ENCODE peak calls at places on chromosomes 6 and 20, in nine cellular contexts. One of them, this sample, is unnamed.
A peak's percentile ranks its signal among the peaks of the same experiment; 100 is the strongest.

GRCh38 chr20:6651016-6651415 is 116.5 kb upstream of the BMP2 start:
- DNase-seq in HFFc6: no peak
- DNase-seq in fibroblast of the aortic adventitia: no peak
- DNase-seq in GM13976: no peak
- DNase-seq in OCI-LY7: no peak
- DNase-seq in tibial artery: peak; percentile 68
- DNase-seq in foreskin keratinocyte: peak; percentile 87
- DNase-seq in omental fat pad: no peak
- DNase-seq in stomach: peak; percentile 30
- DNase-seq in this sample: no peak

GRCh38 chr6:42313038-42313437 is 95.4 kb upstream of the MRPS10 start:
- DNase-seq in HFFc6: peak; percentile 78
- DNase-seq in fibroblast of the aortic adventitia: peak; percentile 37
- DNase-seq in GM13976: no peak
- DNase-seq in OCI-LY7: no peak
- DNase-seq in tibial artery: no peak
- DNase-seq in foreskin keratinocyte: no peak
- DNase-seq in omental fat pad: no peak
- DNase-seq in stomach: no peak
- DNase-seq in this sample: no peak

GRCh38 chr20:9400371-9401025 is 113.9 kb upstream of the LAMP5 start:
- DNase-seq in HFFc6: peak; percentile 11
- DNase-seq in fibroblast of the aortic adventitia: no peak
- DNase-seq in GM13976: no peak
- DNase-seq in OCI-LY7: no peak
- DNase-seq in tibial artery: no peak
- DNase-seq in foreskin keratinocyte: no peak
- DNase-seq in omental fat pad: no peak
- DNase-seq in stomach: no peak
- DNase-seq in this sample: no peak

GRCh38 chr6:41177287-41177686 is 14.4 kb upstream of the TREM2 start:
- DNase-seq in HFFc6: no peak
- DNase-seq in fibroblast of the aortic adventitia: no peak
- DNase-seq in GM13976: no peak
- DNase-seq in OCI-LY7: peak; percentile 9
- DNase-seq in tibial artery: no peak
- DNase-seq in foreskin keratinocyte: no peak
- DNase-seq in omental fat pad: no peak
- DNase-seq in stomach: no peak
- DNase-seq in this sample: no peak

GRCh38 chr6:56459030-56459805 is 183.5 kb downstream of the DST start:
- DNase-seq in HFFc6: no peak
- DNase-seq in fibroblast of the aortic adventitia: no peak
- DNase-seq in GM13976: no peak
- DNase-seq in OCI-LY7: no peak
- DNase-seq in tibial artery: no peak
- DNase-seq in foreskin keratinocyte: no peak
- DNase-seq in omental fat pad: no peak
- DNase-seq in stomach: no peak
- DNase-seq in this sample: no peak

GRCh38 chr6:6781172-6781876 is 192.8 kb downstream of the LY86 start:
- DNase-seq in HFFc6: peak; percentile 8
- DNase-seq in fibroblast of the aortic adventitia: peak; percentile 74
- DNase-seq in GM13976: no peak
- DNase-seq in OCI-LY7: no peak
- DNase-seq in tibial artery: peak; percentile 74
- DNase-seq in foreskin keratinocyte: peak; percentile 83
- DNase-seq in omental fat pad: peak; percentile 39
- DNase-seq in stomach: no peak
- DNase-seq in this sample: no peak

GRCh38 chr6:128807577-128807976 is 75.4 kb upstream of the LAMA2 start:
- DNase-seq in HFFc6: peak; percentile 46
- DNase-seq in fibroblast of the aortic adventitia: peak; percentile 78
- DNase-seq in GM13976: no peak
- DNase-seq in OCI-LY7: peak; percentile 10
- DNase-seq in tibial artery: no peak
- DNase-seq in foreskin keratinocyte: peak; percentile 18
- DNase-seq in omental fat pad: no peak
- DNase-seq in stomach: no peak
- DNase-seq in this sample: no peak

GRCh38 chr6:22041797-22042489 is 254.9 kb downstream of the PRL start:
- DNase-seq in HFFc6: peak; percentile 61
- DNase-seq in fibroblast of the aortic adventitia: peak; percentile 68
- DNase-seq in GM13976: no peak
- DNase-seq in OCI-LY7: no peak
- DNase-seq in tibial artery: no peak
- DNase-seq in foreskin keratinocyte: peak; percentile 20
- DNase-seq in omental fat pad: no peak
- DNase-seq in stomach: no peak
- DNase-seq in this sample: no peak

GRCh38 chr20:57023997-57024396 is 242.4 kb downstream of the BMP7 start:
- DNase-seq in HFFc6: no peak
- DNase-seq in fibroblast of the aortic adventitia: no peak
- DNase-seq in GM13976: no peak
- DNase-seq in OCI-LY7: no peak
- DNase-seq in tibial artery: no peak
- DNase-seq in foreskin keratinocyte: no peak
- DNase-seq in omental fat pad: no peak
- DNase-seq in stomach: no peak
- DNase-seq in this sample: no peak

GRCh38 chr20:57020364-57020763 is 246.1 kb downstream of the BMP7 start:
- DNase-seq in HFFc6: no peak
- DNase-seq in fibroblast of the aortic adventitia: no peak
- DNase-seq in GM13976: no peak
- DNase-seq in OCI-LY7: no peak
- DNase-seq in tibial artery: no peak
- DNase-seq in foreskin keratinocyte: no peak
- DNase-seq in omental fat pad: no peak
- DNase-seq in stomach: no peak
- DNase-seq in this sample: no peak

GRCh38 chr20:57023007-57023406 is 243.4 kb downstream of the BMP7 start:
- DNase-seq in HFFc6: no peak
- DNase-seq in fibroblast of the aortic adventitia: no peak
- DNase-seq in GM13976: no peak
- DNase-seq in OCI-LY7: no peak
- DNase-seq in tibial artery: no peak
- DNase-seq in foreskin keratinocyte: no peak
- DNase-seq in omental fat pad: no peak
- DNase-seq in stomach: no peak
- DNase-seq in this sample: no peak

GRCh38 chr20:57024849-57025248 is 241.6 kb downstream of the BMP7 start:
- DNase-seq in HFFc6: no peak
- DNase-seq in fibroblast of the aortic adventitia: no peak
- DNase-seq in GM13976: no peak
- DNase-seq in OCI-LY7: no peak
- DNase-seq in tibial artery: no peak
- DNase-seq in foreskin keratinocyte: no peak
- DNase-seq in omental fat pad: no peak
- DNase-seq in stomach: no peak
- DNase-seq in this sample: no peak

DNA sequence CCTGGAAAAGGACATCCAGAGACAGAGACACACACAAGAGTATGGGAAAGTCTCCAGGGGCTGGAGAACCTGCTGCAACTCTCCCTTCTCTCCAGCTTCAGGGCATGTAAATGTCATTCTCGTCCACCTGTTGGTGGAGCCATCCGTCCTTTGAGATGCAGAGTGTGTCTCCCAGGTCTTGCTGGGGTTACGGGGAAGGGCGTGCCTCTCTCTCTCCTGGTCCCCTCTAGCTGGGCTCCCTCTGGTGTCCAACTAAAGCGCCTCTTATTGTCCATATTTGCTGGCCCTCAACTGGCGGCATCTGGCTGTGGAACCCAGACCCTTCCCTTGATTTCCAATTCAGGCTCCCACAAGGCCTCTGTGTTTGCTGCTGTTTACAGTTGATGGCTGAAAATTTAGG is 244.1 kb downstream of the BMP7 start:
- DNase-seq in HFFc6: no peak
- DNase-seq in fibroblast of the aortic adventitia: no peak
- DNase-seq in GM13976: no peak
- DNase-seq in OCI-LY7: no peak
- DNase-seq in tibial artery: no peak
- DNase-seq in foreskin keratinocyte: no peak
- DNase-seq in omental fat pad: no peak
- DNase-seq in stomach: no peak
- DNase-seq in this sample: no peak
- TF ChIP-seq CTCF in HFFc6: no peak
- TF ChIP-seq CTCF in fibroblast of the aortic adventitia: no peak
- TF ChIP-seq CTCF in GM13976: no peak
- TF ChIP-seq CTCF in OCI-LY7: peak; percentile 24
- TF ChIP-seq CTCF in tibial artery: no peak
- TF ChIP-seq CTCF in foreskin keratinocyte: no peak
- TF ChIP-seq CTCF in omental fat pad: no peak
- TF ChIP-seq CTCF in stomach: no peak
- TF ChIP-seq CTCF in this sample: no peak

GRCh38 chr20:35950093-35950492 is 4.2 kb downstream of the SCAND1 start:
- DNase-seq in HFFc6: no peak
- DNase-seq in fibroblast of the aortic adventitia: no peak
- DNase-seq in GM13976: no peak
- DNase-seq in OCI-LY7: no peak
- DNase-seq in tibial artery: no peak
- DNase-seq in foreskin keratinocyte: no peak
- DNase-seq in omental fat pad: no peak
- DNase-seq in stomach: no peak
- DNase-seq in this sample: no peak

GRCh38 chr20:35947907-35948306 is 6.4 kb downstream of the SCAND1 start:
- DNase-seq in HFFc6: peak; percentile 25
- DNase-seq in fibroblast of the aortic adventitia: peak; percentile 35
- DNase-seq in GM13976: no peak
- DNase-seq in OCI-LY7: no peak
- DNase-seq in tibial artery: no peak
- DNase-seq in foreskin keratinocyte: no peak
- DNase-seq in omental fat pad: no peak
- DNase-seq in stomach: no peak
- DNase-seq in this sample: no peak

GRCh38 chr20:35942243-35942642 is 12.1 kb downstream of the SCAND1 start:
- DNase-seq in HFFc6: no peak
- DNase-seq in fibroblast of the aortic adventitia: no peak
- DNase-seq in GM13976: no peak
- DNase-seq in OCI-LY7: no peak
- DNase-seq in tibial artery: no peak
- DNase-seq in foreskin keratinocyte: no peak
- DNase-seq in omental fat pad: no peak
- DNase-seq in stomach: no peak
- DNase-seq in this sample: no peak

GRCh38 chr20:35944189-35944588 is 10.1 kb downstream of the SCAND1 start:
- DNase-seq in HFFc6: no peak
- DNase-seq in fibroblast of the aortic adventitia: no peak
- DNase-seq in GM13976: no peak
- DNase-seq in OCI-LY7: no peak
- DNase-seq in tibial artery: no peak
- DNase-seq in foreskin keratinocyte: no peak
- DNase-seq in omental fat pad: no peak
- DNase-seq in stomach: no peak
- DNase-seq in this sample: no peak

GRCh38 chr20:35947489-35947888 is 6.8 kb downstream of the SCAND1 start:
- DNase-seq in HFFc6: peak; percentile 10
- DNase-seq in fibroblast of the aortic adventitia: peak; percentile 6
- DNase-seq in GM13976: no peak
- DNase-seq in OCI-LY7: peak; percentile 67
- DNase-seq in tibial artery: no peak
- DNase-seq in foreskin keratinocyte: peak; percentile 13
- DNase-seq in omental fat pad: no peak
- DNase-seq in stomach: no peak
- DNase-seq in this sample: peak; percentile 20
- TF ChIP-seq CTCF in HFFc6: peak; percentile 71
- TF ChIP-seq CTCF in fibroblast of the aortic adventitia: peak; percentile 23
- TF ChIP-seq CTCF in GM13976: peak; percentile 44
- TF ChIP-seq CTCF in OCI-LY7: peak; percentile 82
- TF ChIP-seq CTCF in tibial artery: no peak
- TF ChIP-seq CTCF in foreskin keratinocyte: peak; percentile 62
- TF ChIP-seq CTCF in omental fat pad: no peak
- TF ChIP-seq CTCF in stomach: peak; percentile 16
- TF ChIP-seq CTCF in this sample: peak; percentile 27

DNA sequence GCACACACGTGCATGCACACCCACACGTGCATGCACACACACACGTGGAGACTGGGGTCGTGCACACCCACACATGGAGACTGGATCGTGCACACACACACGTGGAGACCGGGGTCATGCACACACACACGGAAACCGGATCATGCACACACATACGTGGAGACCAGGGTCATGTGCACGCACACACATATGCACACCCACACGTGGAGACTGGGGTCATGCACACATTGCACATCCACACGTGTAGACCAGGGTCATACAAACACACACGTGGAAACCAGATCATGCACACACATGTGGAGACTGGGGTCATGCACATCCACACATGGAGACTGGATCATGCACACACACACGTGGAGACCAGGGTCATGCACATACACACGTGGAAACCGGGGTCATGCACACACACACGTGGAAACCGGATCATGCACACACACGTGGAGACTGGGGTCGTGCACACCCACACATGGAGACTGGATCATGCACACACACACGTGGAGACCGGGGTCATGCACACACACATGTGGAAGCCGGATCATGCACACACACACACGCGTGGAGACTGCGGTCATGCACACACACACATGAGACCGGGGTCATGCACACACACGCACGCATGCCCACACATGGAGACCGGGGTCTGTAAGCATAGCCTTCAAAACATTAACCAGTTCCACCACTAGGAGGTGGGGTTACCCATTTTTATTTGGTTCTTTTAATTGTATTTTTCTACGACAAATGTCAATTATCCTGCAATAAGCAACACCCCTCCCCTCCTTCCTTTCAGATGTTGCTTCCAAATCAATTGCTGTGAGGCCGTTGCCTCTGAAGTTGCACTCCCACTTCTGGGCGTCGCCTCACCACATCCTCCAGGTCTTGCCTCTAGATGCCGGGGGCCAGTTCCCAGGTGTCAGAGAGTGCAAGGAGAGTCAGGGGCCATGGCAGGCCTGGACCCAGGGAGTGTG is 95.8 kb downstream of the TMEM242 start:
- DNase-seq in HFFc6: peak; percentile 19
- DNase-seq in fibroblast of the aortic adventitia: no peak
- DNase-seq in GM13976: no peak
- DNase-seq in OCI-LY7: peak; percentile 27
- DNase-seq in tibial artery: peak; percentile 62
- DNase-seq in foreskin keratinocyte: no peak
- DNase-seq in omental fat pad: no peak
- DNase-seq in stomach: no peak
- DNase-seq in this sample: no peak
- TF ChIP-seq CTCF in HFFc6: peak; percentile 74
- TF ChIP-seq CTCF in fibroblast of the aortic adventitia: peak; percentile 24
- TF ChIP-seq CTCF in GM13976: no peak
- TF ChIP-seq CTCF in OCI-LY7: peak; percentile 67
- TF ChIP-seq CTCF in tibial artery: peak; percentile 8
- TF ChIP-seq CTCF in foreskin keratinocyte: peak; percentile 56
- TF ChIP-seq CTCF in omental fat pad: no peak
- TF ChIP-seq CTCF in stomach: no peak
- TF ChIP-seq CTCF in this sample: peak; percentile 7

DNA sequence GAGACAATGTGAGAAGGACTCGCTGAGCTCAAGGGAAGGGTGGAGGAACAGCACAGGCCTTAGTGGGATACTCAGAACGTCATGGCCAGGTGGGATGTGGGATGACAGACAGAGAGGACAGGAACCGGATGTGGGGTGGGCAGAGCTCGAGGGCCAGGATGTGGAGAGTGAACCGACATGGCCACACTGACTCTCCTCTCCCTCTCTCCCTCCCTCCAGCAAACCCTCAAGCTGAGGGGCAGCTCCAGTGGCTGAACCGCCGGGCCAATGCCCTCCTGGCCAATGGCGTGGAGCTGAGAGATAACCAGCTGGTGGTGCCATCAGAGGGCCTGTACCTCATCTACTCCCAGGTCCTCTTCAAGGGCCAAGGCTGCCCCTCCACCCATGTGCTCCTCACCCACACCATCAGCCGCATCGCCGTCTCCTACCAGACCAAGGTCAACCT is 1.6 kb downstream of the TNF start:
- DNase-seq in HFFc6: no peak
- DNase-seq in fibroblast of the aortic adventitia: no peak
- DNase-seq in GM13976: no peak
- DNase-seq in OCI-LY7: no peak
- DNase-seq in tibial artery: no peak
- DNase-seq in foreskin keratinocyte: no peak
- DNase-seq in omental fat pad: no peak
- DNase-seq in stomach: peak; percentile 40
- DNase-seq in this sample: peak; percentile 61
- TF ChIP-seq CTCF in HFFc6: no peak
- TF ChIP-seq CTCF in fibroblast of the aortic adventitia: no peak
- TF ChIP-seq CTCF in GM13976: no peak
- TF ChIP-seq CTCF in OCI-LY7: no peak
- TF ChIP-seq CTCF in tibial artery: no peak
- TF ChIP-seq CTCF in foreskin keratinocyte: no peak
- TF ChIP-seq CTCF in omental fat pad: no peak
- TF ChIP-seq CTCF in stomach: no peak
- TF ChIP-seq CTCF in this sample: no peak